ENCODE peak calls at places on chromosome 22, in ten cellular contexts. N is vagina; S is SJSA1; V is CD4-positive, CD25-positive, alpha-beta regulatory T cell; U is uterus; C is sigmoid colon; B is esophagus squamous epithelium; R is CD4-positive, alpha-beta memory T cell; E is neural progenitor cell; Q is CD8-positive, alpha-beta T cell. G is an unnamed sample.

GRCh38 chr22:37714634-37715033 is 17.8 kb downstream of the TRIOBP start:
- DNase-seq in E (no peak), Q (no peak), R (no peak), U (no peak), B (no peak), S (no peak), V (no peak), C (no peak), N (no peak), G (no peak)

GRCh38 chr22:27075891-27076290 is 418.5 kb downstream of the MIAT start:
- DNase-seq in B (no peak), Q (no peak), V (no peak), S (no peak), E (no peak), U (no peak), C (no peak), N (no peak), R (no peak), G (no peak)

GRCh38 chr22:24146791-24147353 is 34.4 kb upstream of the SUSD2 start:
- DNase-seq in V (no peak), N (no peak), E (peak; percentile 16), R (no peak), U (peak; percentile 64), S (peak; percentile 91), B (no peak), Q (no peak), C (peak; percentile 84), G (no peak)

GRCh38 chr22:48520888-48521600 is 1306.6 kb downstream of the BRD1 start:
- DNase-seq in U (no peak), S (no peak), N (no peak), V (no peak), Q (no peak), C (no peak), R (no peak), B (no peak), E (no peak), G (no peak)

GRCh38 chr22:50260801-50261614 is 475 bp downstream of the MAPK12 start:
- DNase-seq in Q (no peak), S (peak; percentile 22), N (no peak), R (no peak), E (peak; percentile 73), B (no peak), V (no peak), U (no peak), C (no peak), G (no peak)

GRCh38 chr22:24585461-24585860 is 7.4 kb downstream of the LRRC75B start:
- DNase-seq in B (no peak), Q (no peak), S (no peak), C (no peak), R (no peak), N (no peak), U (no peak), V (no peak), E (no peak), G (no peak)

GRCh38 chr22:41603873-41604332 is 14.3 kb upstream of the PMM1 start:
- DNase-seq in B (no peak), E (no peak), S (no peak), C (no peak), N (no peak), U (no peak), V (peak; percentile 68), Q (peak; percentile 48), R (peak; percentile 81), G (no peak)

GRCh38 chr22:44288951-44289350 is 23.8 kb downstream of the SHISAL1 start:
- DNase-seq in B (no peak), N (no peak), Q (no peak), C (no peak), U (no peak), E (no peak), V (no peak), R (no peak), S (no peak), G (no peak)

GRCh38 chr22:48319321-48320047 is 1508.2 kb downstream of the BRD1 start:
- DNase-seq in N (no peak), C (peak; percentile 46), U (no peak), E (no peak), R (no peak), S (no peak), V (no peak), Q (no peak), B (no peak), G (no peak)

GRCh38 chr22:28024422-28024888 is 105.4 kb upstream of the PITPNB start:
- DNase-seq in B (no peak), V (no peak), R (no peak), E (no peak), C (peak; percentile 45), Q (no peak), S (no peak), N (no peak), U (peak; percentile 6), G (no peak)

GRCh38 chr22:42366815-42367581 is 65.2 kb downstream of the NFAM1 start:
- DNase-seq in E (no peak), N (no peak), R (no peak), S (no peak), B (no peak), V (no peak), Q (no peak), C (peak; percentile 91), U (peak; percentile 49), G (no peak)

GRCh38 chr22:20551805-20552449 is 44.5 kb downstream of the MED15 start:
- DNase-seq in U (peak; percentile 37), N (no peak), C (peak; percentile 79), V (peak; percentile 36), B (no peak), R (peak; percentile 42), S (no peak), E (no peak), Q (peak; percentile 51), G (no peak)

GRCh38 chr22:20552450-20552894 is 45.1 kb downstream of the MED15 start:
- DNase-seq in C (peak; percentile 96), E (no peak), U (peak; percentile 82), R (no peak), Q (no peak), S (no peak), N (no peak), V (no peak), B (no peak), G (no peak)

GRCh38 chr22:20553947-20554741 is 46.7 kb downstream of the MED15 start:
- DNase-seq in E (no peak), B (no peak), U (peak; percentile 17), Q (no peak), V (no peak), C (peak; percentile 61), R (no peak), S (no peak), N (no peak), G (no peak)

GRCh38 chr22:20552913-20553401 is 45.5 kb downstream of the MED15 start:
- DNase-seq in E (no peak), S (no peak), V (no peak), U (peak; percentile 28), C (peak; percentile 67), B (no peak), Q (no peak), R (no peak), N (no peak), G (no peak)

GRCh38 chr22:20554824-20555223 is 47.4 kb downstream of the MED15 start:
- DNase-seq in S (no peak), Q (no peak), R (no peak), V (no peak), C (peak; percentile 57), N (no peak), E (no peak), B (no peak), U (peak; percentile 14), G (no peak)
- H3K27ac ChIP-seq in S (no peak overlapping the region), Q (no peak overlapping the region), R (peak overlapping the region; percentile 14), V (no peak overlapping the region), C (no peak overlapping the region), N (peak overlapping the region; percentile 92), E (no peak overlapping the region), B (no peak overlapping the region), U (peak overlapping the region; percentile 10), G (no peak overlapping the region)

DNA sequence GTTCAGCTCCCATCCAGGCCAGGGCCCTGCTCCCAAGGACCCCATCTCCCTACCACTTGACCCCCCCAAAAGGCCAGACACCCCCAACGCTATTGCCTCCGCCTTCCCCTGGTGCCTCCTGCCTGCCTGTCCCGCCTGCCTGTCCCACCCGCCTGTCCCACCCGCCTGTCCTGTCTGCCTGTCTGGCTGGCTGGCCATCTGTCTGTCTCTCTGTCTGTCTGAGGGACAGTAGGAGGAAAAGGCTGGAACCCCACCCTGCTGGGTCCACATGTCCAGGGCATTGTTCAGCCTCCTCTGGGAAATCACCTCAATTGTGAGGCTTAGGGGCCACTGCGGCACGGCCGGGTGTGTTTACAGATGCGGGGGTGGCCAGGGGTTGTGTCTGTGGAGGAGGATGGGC is 25.3 kb upstream of the CBX7 start:
- DNase-seq in B (no peak), U (no peak), S (peak; percentile 14), V (no peak), C (no peak), N (no peak), Q (no peak), E (no peak), R (no peak), G (no peak)
- H3K4me1 ChIP-seq in B (peaks cover 67% of the 10 kb centered on the region), U (no peaks in the 10 kb centered on the region), S (peaks cover 68% of the 10 kb centered on the region), V (peaks cover 47% of the 10 kb centered on the region), C (peaks cover 32% of the 10 kb centered on the region), N (peaks cover 74% of the 10 kb centered on the region), Q (peaks cover 46% of the 10 kb centered on the region), E (peaks cover 60% of the 10 kb centered on the region), R (peaks cover 46% of the 10 kb centered on the region), G (peaks cover 47% of the 10 kb centered on the region)

GRCh38 chr22:22071455-22071854 is 88.9 kb upstream of the TOP3B start:
- DNase-seq in U (no peak), Q (no peak), B (no peak), N (no peak), C (no peak), S (no peak), R (no peak), V (no peak), E (no peak), G (no peak)

GRCh38 chr22:22069450-22070370 is 87.1 kb upstream of the TOP3B start:
- DNase-seq in V (no peak), E (no peak), B (no peak), S (no peak), C (no peak), U (no peak), N (no peak), R (no peak), Q (no peak), G (no peak)

GRCh38 chr22:22072169-22072836 is 89.7 kb upstream of the TOP3B start:
- DNase-seq in C (no peak), B (no peak), E (no peak), N (no peak), Q (no peak), S (no peak), R (no peak), V (no peak), U (no peak), G (no peak)

GRCh38 chr22:22068657-22069056 is 86.1 kb upstream of the TOP3B start:
- DNase-seq in R (no peak), B (no peak), S (no peak), Q (no peak), C (no peak), N (no peak), E (no peak), U (no peak), V (no peak), G (no peak)

GRCh38 chr22:22070371-22070824 is 87.8 kb upstream of the TOP3B start:
- DNase-seq in Q (no peak), R (no peak), B (no peak), E (no peak), V (no peak), U (no peak), N (no peak), C (no peak), S (no peak), G (no peak)
- H3K27ac ChIP-seq in Q (no peak overlapping the region), R (no peak overlapping the region), B (no peak overlapping the region), E (no peak overlapping the region), V (no peak overlapping the region), U (no peak overlapping the region), N (no peak overlapping the region), C (no peak overlapping the region), S (no peak overlapping the region), G (no peak overlapping the region)

GRCh38 chr22:20133930-20134549 is 2.4 kb downstream of the ZDHHC8 start:
- DNase-seq in E (no peak), Q (no peak), C (no peak), U (no peak), V (no peak), R (no peak), B (no peak), N (no peak), S (no peak), G (no peak)
- H3K4me1 ChIP-seq in E (peaks cover 8% of the 10 kb centered on the region), Q (peaks cover 48% of the 10 kb centered on the region), C (peaks cover 63% of the 10 kb centered on the region), U (no peaks in the 10 kb centered on the region), V (peaks cover 32% of the 10 kb centered on the region), R (peaks cover 59% of the 10 kb centered on the region), B (peaks cover 79% of the 10 kb centered on the region), N (peaks cover 76% of the 10 kb centered on the region), S (peaks cover 12% of the 10 kb centered on the region), G (peaks cover 7% of the 10 kb centered on the region)

G was measured in A549.